ENCODE peak calls at places on chromosomes 2 and 18, in six cellular contexts. C, P, O, W, F and Z are unnamed samples.

GRCh38 chr2:144834954-144835633 is 315.2 kb upstream of the ZEB2 start:
- DNase-seq in F (no peak), W (peak; percentile 50), C (peak; percentile 41), O (no peak), P (no peak), Z (no peak)

GRCh38 chr2:86807462-86808275 is 17.0 kb upstream of the CD8A start:
- DNase-seq in P (no peak), F (peak; percentile 38), W (no peak), O (peak; percentile 51), C (peak; percentile 20), Z (peak; percentile 27)

GRCh38 chr2:182522428-182522896 is 95.6 kb upstream of the PDE1A start:
- DNase-seq in F (no peak), O (no peak), P (no peak), W (peak; percentile 32), C (no peak), Z (no peak)

GRCh38 chr2:38610851-38611801 is 8.4 kb upstream of the HNRNPLL start:
- DNase-seq in W (peak; percentile 54), F (no peak), C (no peak), P (no peak), O (peak; percentile 62), Z (no peak)

GRCh38 chr2:183124222-183124956 is at the start of gene NUP35:
- DNase-seq in C (peak; percentile 89), W (peak; percentile 87), F (peak; percentile 90), P (peak; percentile 82), O (peak; percentile 93), Z (peak; percentile 70)

GRCh38 chr2:170714156-170715061 is 728 bp upstream of the SP5 start:
- DNase-seq in W (no peak), P (no peak), C (no peak), F (peak; percentile 78), O (peak; percentile 35), Z (no peak)

GRCh38 chr2:127351603-127352002 is 36.2 kb downstream of the MAP3K2 start:
- DNase-seq in O (no peak), F (no peak), W (no peak), C (no peak), P (no peak), Z (no peak)

GRCh38 chr18:57691363-57691762 is 69.7 kb upstream of the NARS1 start:
- DNase-seq in F (no peak), C (no peak), W (no peak), P (no peak), O (no peak), Z (no peak)

GRCh38 chr2:70248810-70249438 is 496 bp upstream of the TIA1 start:
- DNase-seq in F (peak; percentile 88), O (no peak), W (no peak), C (peak; percentile 99), P (peak; percentile 96), Z (peak; percentile 81)

GRCh38 chr18:31098878-31099277 is 3.3 kb downstream of the DSC2 start:
- DNase-seq in O (no peak), W (no peak), P (no peak), C (no peak), F (no peak), Z (no peak)

GRCh38 chr18:31099490-31100230 is 2.6 kb downstream of the DSC2 start:
- DNase-seq in P (no peak), O (no peak), F (no peak), C (no peak), W (no peak), Z (no peak)

GRCh38 chr18:31102020-31102684 is at the start of gene DSC2:
- DNase-seq in W (no peak), P (no peak), F (peak; percentile 61), C (no peak), O (no peak), Z (no peak)

GRCh38 chr18:31101148-31102019 is 837 bp downstream of the DSC2 start:
- DNase-seq in F (peak; percentile 75), W (no peak), O (peak; percentile 76), P (no peak), C (peak; percentile 51), Z (no peak)

DNA sequence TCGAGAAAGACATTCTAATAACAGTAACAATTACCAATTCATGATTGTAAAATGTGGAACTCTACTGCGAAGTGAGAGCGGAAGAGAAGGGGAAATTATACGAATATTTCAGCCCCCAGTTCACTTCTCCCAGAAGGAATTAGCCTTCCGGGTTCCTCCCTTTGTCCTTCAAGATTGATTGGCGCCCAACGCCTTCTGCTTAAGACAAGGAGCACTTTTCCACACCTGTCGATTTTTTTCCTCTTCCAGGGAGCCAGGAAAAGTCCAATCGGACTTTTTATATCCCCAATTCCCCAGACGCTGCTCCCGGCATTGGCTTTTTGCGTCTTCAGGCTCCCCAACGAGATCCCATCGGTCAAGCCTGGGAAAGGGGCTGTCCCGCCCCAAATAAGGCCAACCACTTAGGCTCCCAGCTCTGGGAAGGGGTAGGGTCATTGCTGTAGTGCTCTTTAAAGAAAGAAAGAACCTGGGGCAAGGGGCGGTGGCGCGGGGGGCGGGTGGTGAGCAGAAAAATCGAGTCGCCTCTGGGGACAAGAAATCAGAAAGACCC is 1.5 kb downstream of the DSC2 start:
- DNase-seq in F (no peak), C (peak; percentile 6), P (no peak), O (no peak), W (no peak), Z (no peak)
- TF ChIP-seq CTCF in F (no peak), C (no peak), P (no peak), O (no peak), W (no peak), Z (no peak)

GRCh38 chr2:206989306-206989705 is 50.0 kb downstream of the CPO start:
- DNase-seq in W (no peak), F (peak; percentile 44), P (no peak), O (peak; percentile 54), C (no peak), Z (no peak)
- TF ChIP-seq CTCF in W (peak; percentile 82), F (peak; percentile 47), P (peak; percentile 85), O (peak; percentile 92), C (peak; percentile 41), Z (peak; percentile 33)

GRCh38 chr18:22200611-22201225 is 31.3 kb downstream of the GATA6 start:
- DNase-seq in O (no peak), F (no peak), P (no peak), W (no peak), C (no peak), Z (no peak)

GRCh38 chr18:22207022-22207758 is 37.8 kb downstream of the GATA6 start:
- DNase-seq in P (no peak), W (no peak), C (no peak), O (no peak), F (no peak), Z (no peak)

GRCh38 chr18:22204996-22205395 is 35.6 kb downstream of the GATA6 start:
- DNase-seq in C (no peak), O (no peak), P (no peak), W (no peak), F (no peak), Z (no peak)

GRCh38 chr18:22203035-22203434 is 33.6 kb downstream of the GATA6 start:
- DNase-seq in C (no peak), W (no peak), P (no peak), O (no peak), F (no peak), Z (no peak)

GRCh38 chr18:22203892-22204536 is 34.6 kb downstream of the GATA6 start:
- DNase-seq in P (no peak), O (no peak), C (no peak), W (no peak), F (no peak), Z (no peak)
- TF ChIP-seq CTCF in P (no peak), O (no peak), C (no peak), W (no peak), F (no peak), Z (no peak)

DNA sequence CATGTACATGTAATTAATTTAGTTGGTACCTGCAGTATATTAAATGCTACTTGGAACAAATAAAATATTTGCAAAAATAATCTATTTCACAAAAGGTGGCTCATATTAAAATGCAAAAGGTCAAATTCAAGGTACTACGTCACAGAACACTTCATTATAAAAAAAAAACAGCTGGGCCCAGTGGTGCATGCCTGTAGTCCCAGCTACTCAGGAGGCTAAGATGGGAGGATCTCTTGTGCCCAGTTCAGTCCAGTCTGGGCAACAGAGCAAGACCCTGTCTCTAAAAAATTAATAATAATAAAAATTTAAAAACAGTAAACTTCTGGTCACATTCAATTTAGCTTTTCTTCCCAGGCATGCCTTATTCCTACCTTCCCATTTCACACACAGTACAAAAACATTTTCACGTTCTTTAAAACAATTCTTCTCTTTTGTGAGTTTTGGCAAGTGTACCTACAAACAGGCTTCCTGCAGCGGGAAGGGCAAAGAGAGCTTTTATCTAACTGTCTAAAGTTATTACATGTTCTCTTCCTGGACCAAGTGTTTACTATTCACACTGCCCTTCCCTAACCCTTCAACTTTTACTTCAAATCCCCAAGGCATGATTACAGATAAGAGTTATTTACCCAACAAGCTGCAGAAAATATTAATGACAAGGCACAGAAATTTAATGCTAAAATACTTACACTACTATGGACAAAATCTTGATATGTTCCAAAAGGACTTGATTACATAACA is 10.7 kb downstream of the BAZ2B start:
- DNase-seq in F (no peak), W (no peak), C (no peak), P (no peak), O (no peak), Z (no peak)
- TF ChIP-seq CTCF in F (no peak), W (no peak), C (no peak), P (no peak), O (no peak), Z (no peak)